ENCODE peak calls at places on chromosomes 2 and 18, in eight cellular contexts. L is body of pancreas, B is LoVo, T is amygdala, G is EH, W is iris pigment epithelial cell, U is small intestine, E is NB4. P is an unnamed sample.

GRCh38 chr2:196372811-196373664 is 201.7 kb upstream of the STK17B start:
- DNase-seq in L (no peak), B (no peak), T (no peak), G (peak), W (no peak), U (no peak), E (no peak), P (no peak)

GRCh38 chr2:28436525-28437051 is 43.9 kb downstream of the FOSL2 start:
- DNase-seq in L (no peak), B (peak), T (peak), G (no peak), W (no peak), U (peak), E (peak), P (no peak)

GRCh38 chr2:122815120-122815519 is 1059.7 kb downstream of the TSN start:
- DNase-seq in L (no peak), B (no peak), T (no peak), G (no peak), W (no peak), U (no peak), E (no peak), P (no peak)

GRCh38 chr2:136572335-136572734 is 193.0 kb upstream of the THSD7B start:
- DNase-seq in L (peak), B (no peak), T (peak), G (no peak), W (no peak), U (no peak), E (no peak), P (peak)

GRCh38 chr18:73283032-73283431 is 415.2 kb upstream of the NETO1 start:
- DNase-seq in L (no peak), B (no peak), T (no peak), G (peak), W (peak), U (no peak), E (no peak), P (no peak)

GRCh38 chr2:69917854-69918253 is 2.9 kb downstream of the MXD1 start:
- DNase-seq in L (no peak), B (no peak), T (no peak), G (peak), W (peak), U (peak), E (peak), P (no peak)

GRCh38 chr2:102304711-102305591 is 6.4 kb upstream of the IL1RL1 start:
- DNase-seq in L (no peak), B (no peak), T (no peak), G (no peak), W (no peak), U (no peak), E (no peak), P (no peak)

GRCh38 chr18:73891572-73892421 is 255.8 kb downstream of the FBXO15 start:
- DNase-seq in L (no peak), B (no peak), T (no peak), G (no peak), W (no peak), U (no peak), E (peak), P (no peak)

GRCh38 chr2:149178626-149179025 is 140.1 kb downstream of the LYPD6B start:
- DNase-seq in L (no peak), B (no peak), T (no peak), G (no peak), W (no peak), U (no peak), E (no peak), P (no peak)

GRCh38 chr2:127157651-127158460 is 50.9 kb upstream of the BIN1 start:
- DNase-seq in L (no peak), B (no peak), T (no peak), G (peak), W (no peak), U (no peak), E (peak), P (no peak)

GRCh38 chr2:190551928-190552327 is 17.4 kb upstream of the NEMP2 start:
- DNase-seq in L (no peak), B (no peak), T (no peak), G (no peak), W (peak), U (no peak), E (peak), P (no peak)

GRCh38 chr2:192288290-192288689 is 93.6 kb upstream of the TMEFF2 start:
- DNase-seq in L (no peak), B (peak), T (no peak), G (no peak), W (no peak), U (peak), E (no peak), P (no peak)

GRCh38 chr2:208320686-208321085 is 54.6 kb downstream of the PIKFYVE start:
- DNase-seq in L (no peak), B (no peak), T (no peak), G (peak), W (peak), U (no peak), E (peak), P (peak)

GRCh38 chr2:39521876-39522517 is 84.9 kb upstream of the MAP4K3 start:
- DNase-seq in L (no peak), B (peak), T (no peak), G (peak), W (no peak), U (peak), E (no peak), P (no peak)

GRCh38 chr2:102436284-102436683 is 13.3 kb downstream of the IL18RAP start:
- DNase-seq in L (no peak), B (no peak), T (no peak), G (peak), W (peak), U (no peak), E (no peak), P (peak)

GRCh38 chr2:13474538-13474937 is 757.8 kb downstream of the TRIB2 start:
- DNase-seq in L (no peak), B (no peak), T (no peak), G (no peak), W (no peak), U (no peak), E (no peak), P (no peak)

GRCh38 chr2:126902152-126902835 is 3.6 kb downstream of the TEX51 start:
- DNase-seq in L (peak), B (no peak), T (no peak), G (no peak), W (no peak), U (no peak), E (no peak), P (no peak)

GRCh38 chr2:67259581-67260347 is 137.4 kb upstream of the ETAA1 start:
- DNase-seq in L (peak), B (no peak), T (no peak), G (peak), W (peak), U (no peak), E (no peak), P (no peak)

GRCh38 chr2:158586491-158586890 is 129.7 kb downstream of the PKP4 start:
- DNase-seq in L (no peak), B (no peak), T (no peak), G (peak), W (peak), U (no peak), E (no peak), P (no peak)

GRCh38 chr18:6776193-6776592 is 46.7 kb downstream of the ARHGAP28 start:
- DNase-seq in L (no peak), B (no peak), T (no peak), G (peak), W (peak), U (no peak), E (no peak), P (no peak)

GRCh38 chr2:189014426-189015138 is 40.4 kb downstream of the COL3A1 start:
- DNase-seq in L (no peak), B (no peak), T (no peak), G (peak), W (peak), U (no peak), E (no peak), P (no peak)

P was measured in globus pallidus.